ENCODE peak calls at places on chromosomes 1 and 21, in four cellular contexts. E is GM12878, Y is HEK293T, K is HepG2. W is an unnamed sample.

GRCh38 chr1:53644909-53645689 is 93.9 kb downstream of the GLIS1 start:
- DNase-seq in E (no peak), Y (no peak), K (no peak), W (no peak)

GRCh38 chr1:218390625-218391024 is 45.5 kb downstream of the TGFB2 start:
- DNase-seq in Y (no peak), K (no peak), E (no peak), W (no peak)

GRCh38 chr1:30478288-30478687 is 245.1 kb downstream of the MATN1 start:
- DNase-seq in K (no peak), E (no peak), Y (no peak), W (no peak)

GRCh38 chr21:29164330-29164942 is 34.0 kb downstream of the MAP3K7CL start:
- DNase-seq in Y (peak; percentile 53), K (peak; percentile 63), E (no peak), W (no peak)

GRCh38 chr1:91844862-91845528 is 41.0 kb downstream of the TGFBR3 start:
- DNase-seq in Y (no peak), K (peak; percentile 87), E (no peak), W (no peak)

GRCh38 chr1:20279507-20279906 is 11.2 kb upstream of the VWA5B1 start:
- DNase-seq in Y (no peak), K (no peak), E (no peak), W (no peak)

GRCh38 chr21:37338671-37339526 is 27.7 kb upstream of the DYRK1A start:
- DNase-seq in Y (peak; percentile 66), E (no peak), K (peak; percentile 79), W (peak; percentile 71)

GRCh38 chr1:97599447-97599846 is 321.4 kb downstream of the DPYD start:
- DNase-seq in Y (no peak), E (no peak), K (no peak), W (no peak)

GRCh38 chr21:37550618-37551405 is 184.2 kb downstream of the DYRK1A start:
- DNase-seq in Y (no peak), E (no peak), K (no peak), W (peak; percentile 64)

DNA sequence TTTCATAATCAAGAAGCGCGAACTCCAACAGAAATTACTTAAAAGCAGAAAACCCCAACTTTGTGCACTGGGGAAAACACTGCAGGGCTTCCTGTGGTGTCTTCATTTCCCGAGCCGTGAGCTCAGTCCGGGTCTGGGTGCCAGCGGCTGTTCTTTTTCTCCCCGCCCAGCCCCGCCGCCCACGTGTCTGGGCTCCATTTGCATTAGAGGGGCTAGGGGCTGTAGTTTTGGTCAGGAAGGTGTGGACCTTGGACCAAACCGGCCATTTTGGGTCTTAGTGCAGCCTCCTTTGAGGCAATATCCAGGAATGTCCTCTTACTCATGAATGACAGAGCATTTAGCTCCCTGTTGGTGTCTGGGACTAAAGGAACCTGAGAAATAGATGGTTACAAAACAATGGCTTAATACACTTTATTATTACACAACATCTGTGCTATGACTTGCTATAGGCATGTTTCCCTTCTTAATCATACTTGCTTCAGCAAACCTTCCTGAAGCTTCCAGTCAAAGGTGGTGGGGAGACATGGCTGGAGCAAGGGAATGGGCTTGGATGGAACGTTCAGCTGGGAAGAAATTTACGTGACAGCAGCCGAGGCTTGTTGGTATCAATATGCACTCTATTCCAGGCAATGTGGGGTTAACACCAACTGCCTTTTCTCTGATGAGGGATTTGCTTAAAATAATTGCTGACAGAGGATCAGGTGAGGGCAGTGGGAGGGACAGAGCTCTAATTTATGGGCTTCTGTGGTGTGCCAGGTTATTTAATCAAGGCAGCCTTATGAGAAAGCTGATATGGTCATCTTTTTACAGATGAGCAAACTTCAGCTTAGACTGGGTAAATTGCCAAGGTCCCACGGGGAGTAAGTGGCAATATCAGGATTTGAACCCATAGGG is 1.1 kb downstream of the AGTRAP start:
- DNase-seq in K (peak; percentile 65), Y (peak; percentile 34), E (no peak), W (peak; percentile 47)
- TF ChIP-seq TARDBP in K (no peak), Y (no peak), E (no peak), W (no peak)

DNA sequence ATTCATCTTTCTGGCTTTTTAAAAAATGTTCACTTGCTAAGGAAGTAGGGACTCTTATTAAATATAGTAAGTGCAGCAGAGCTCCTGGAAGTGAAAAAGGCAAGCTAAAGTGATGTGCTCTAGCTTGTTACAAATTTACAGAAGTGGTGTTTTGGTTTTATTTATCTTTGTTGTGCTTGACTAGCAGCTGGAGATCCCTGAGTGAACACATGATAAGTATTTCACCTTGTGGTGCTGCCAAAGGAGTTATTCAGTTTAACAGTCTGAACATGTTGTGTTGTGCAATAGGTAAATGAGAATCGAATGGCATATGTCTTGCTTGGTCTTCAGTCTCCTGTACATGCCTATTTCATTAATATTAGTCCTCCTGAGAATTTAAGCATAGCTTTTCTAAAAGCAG is 315.7 kb downstream of the TPR start:
- DNase-seq in E (no peak), Y (no peak), K (no peak), W (no peak)
- TF ChIP-seq TARDBP in E (no peak), Y (no peak), K (no peak), W (no peak)

DNA sequence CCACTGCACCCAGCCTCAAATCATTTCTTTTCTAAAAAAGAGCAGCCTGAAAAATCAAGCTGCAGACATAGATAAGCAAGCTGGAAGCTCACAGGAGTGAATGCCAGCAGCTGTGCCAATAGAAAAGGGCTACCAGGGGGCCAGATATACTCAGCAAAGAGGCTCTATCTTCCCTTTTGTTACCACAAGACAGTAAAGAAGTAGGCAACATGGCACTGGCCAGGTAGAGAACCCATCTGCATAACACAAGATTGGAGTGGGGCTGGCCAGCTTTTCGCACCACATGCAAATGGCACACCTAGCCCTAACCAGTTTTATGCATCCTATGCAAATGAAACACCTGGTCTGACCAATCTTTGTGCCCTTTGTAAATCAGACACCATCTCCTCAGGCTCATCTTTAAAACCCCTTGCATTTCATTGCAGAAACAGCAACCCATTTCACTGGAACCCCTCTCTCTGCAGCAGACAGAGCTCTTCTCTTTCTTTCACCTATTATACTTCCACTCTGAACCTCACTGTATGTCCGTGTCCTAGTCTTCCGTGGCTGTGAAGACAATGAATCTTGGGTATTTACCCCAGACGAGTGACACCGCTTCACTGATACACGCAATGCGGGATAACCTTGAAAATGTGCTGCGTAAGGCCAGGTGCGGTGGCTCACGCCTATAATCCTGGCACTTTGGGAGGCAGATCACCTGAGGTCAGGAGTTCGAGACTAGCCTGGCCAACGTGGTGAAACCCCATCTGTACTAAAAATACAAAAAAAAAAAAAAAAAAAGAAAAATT is 15.1 kb downstream of the CASP9 start:
- DNase-seq in Y (no peak), E (no peak), K (no peak), W (no peak)
- TF ChIP-seq TARDBP in Y (no peak), E (no peak), K (no peak), W (no peak)

GRCh38 chr1:201840055-201840454 is 11.1 kb downstream of the IPO9 start:
- DNase-seq in E (no peak), K (no peak), Y (no peak), W (no peak)

GRCh38 chr1:201845331-201846083 is 16.6 kb downstream of the IPO9 start:
- DNase-seq in E (no peak), K (no peak), Y (no peak), W (no peak)

GRCh38 chr1:201841265-201841912 is 12.4 kb downstream of the IPO9 start:
- DNase-seq in Y (no peak), K (no peak), E (no peak), W (no peak)

GRCh38 chr1:201838381-201838780 is 9.4 kb downstream of the IPO9 start:
- DNase-seq in Y (no peak), K (no peak), E (no peak), W (no peak)

DNA sequence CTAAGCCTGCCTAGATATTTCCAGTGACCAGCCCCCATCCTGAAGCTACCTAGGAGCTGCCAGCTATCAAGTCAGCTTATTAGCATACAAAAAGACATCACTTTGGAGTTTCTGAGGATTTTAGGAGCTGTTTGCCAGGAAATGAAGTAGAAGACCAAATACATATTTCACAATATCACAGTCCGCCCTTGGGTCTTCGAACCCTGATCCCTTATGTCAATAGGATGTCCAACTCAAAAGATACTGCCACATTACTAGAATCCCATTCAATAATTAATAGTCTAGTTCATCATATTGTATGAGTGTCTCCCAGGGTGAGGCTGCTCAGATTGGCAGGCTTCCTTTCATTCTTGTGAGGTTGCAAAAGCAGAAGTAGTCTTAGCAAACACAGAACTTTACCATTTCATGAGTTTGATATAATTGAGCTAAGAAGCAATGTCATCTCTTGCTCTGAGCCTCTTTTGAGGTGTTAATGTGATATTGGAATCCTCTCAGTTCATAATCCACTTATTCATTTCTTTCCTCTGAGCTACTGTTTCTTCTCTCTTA is 13.6 kb downstream of the IPO9 start:
- DNase-seq in E (no peak), Y (no peak), K (peak; percentile 54), W (no peak)
- TF ChIP-seq TARDBP in E (no peak), Y (no peak), K (no peak), W (no peak)

GRCh38 chr1:240031009-240031408 is 60.7 kb upstream of the FMN2 start:
- DNase-seq in E (no peak), Y (no peak), K (peak; percentile 2), W (no peak)
- TF ChIP-seq TARDBP in E (no peak), Y (no peak), K (no peak), W (no peak)

DNA sequence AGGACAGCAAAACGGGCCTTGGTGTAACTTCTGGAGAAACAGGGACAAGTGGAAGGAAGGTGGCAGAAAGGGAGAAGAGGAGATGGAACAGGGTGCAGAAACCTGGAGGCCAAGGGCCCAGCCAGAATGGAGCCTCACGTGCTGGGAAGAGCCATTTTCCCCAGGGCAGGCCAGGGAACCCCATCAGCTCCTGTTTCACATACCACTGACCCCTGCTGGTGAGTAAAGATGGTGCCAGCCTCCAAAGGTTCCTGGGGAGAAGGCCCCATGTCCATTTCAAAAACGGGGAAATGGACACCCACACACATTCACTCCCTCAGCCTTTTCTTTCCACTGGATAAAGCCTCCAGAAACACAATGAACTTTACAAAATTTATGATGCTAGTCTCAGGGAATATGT is 57.6 kb upstream of the JUN start:
- DNase-seq in K (no peak), Y (peak; percentile 53), E (no peak), W (peak; percentile 59)
- TF ChIP-seq TARDBP in K (no peak), Y (no peak), E (no peak), W (no peak)

GRCh38 chr1:106435269-106435668 is 621.2 kb upstream of the PRMT6 start:
- DNase-seq in K (no peak), E (no peak), Y (no peak), W (no peak)

GRCh38 chr1:106439475-106439874 is 617.0 kb upstream of the PRMT6 start:
- DNase-seq in E (no peak), K (no peak), Y (no peak), W (no peak)
- TF ChIP-seq TARDBP in E (no peak), K (no peak), Y (no peak), W (no peak)